ENCODE peak calls at places on chromosomes 16 and 17, in four cellular contexts. G, M, N and C are unnamed samples.

GRCh38 chr16:86490859-86491642 is 19.3 kb upstream of the FOXF1 start:
- DNase-seq in G (no peak), M (no peak), N (no peak), C (no peak)

GRCh38 chr16:85819245-85819644 is 19.8 kb downstream of the COX4I1 start:
- DNase-seq in G (peak; percentile 93), M (peak; percentile 70), N (peak; percentile 88), C (peak; percentile 85)

GRCh38 chr17:38844261-38844757 is 9.2 kb downstream of the RPL23 start:
- DNase-seq in G (no peak), M (no peak), N (no peak), C (no peak)

GRCh38 chr17:13465678-13466077 is 136.1 kb downstream of the HS3ST3A1 start:
- DNase-seq in G (no peak), M (no peak), N (no peak), C (no peak)

GRCh38 chr16:73063284-73063733 is 15.4 kb upstream of the ZFHX3 start:
- DNase-seq in G (no peak), M (no peak), N (no peak), C (no peak)

GRCh38 chr17:73722163-73722562 is 77.9 kb upstream of the SDK2 start:
- DNase-seq in G (peak; percentile 70), M (no peak), N (no peak), C (no peak)

GRCh38 chr17:65723356-65723928 is 162.0 kb upstream of the AXIN2 start:
- DNase-seq in G (no peak), M (no peak), N (no peak), C (no peak)

GRCh38 chr17:50187403-50187735 is 14.1 kb downstream of the COL1A1 start:
- DNase-seq in G (no peak), M (no peak), N (no peak), C (no peak)

GRCh38 chr16:71491032-71491431 is 1.9 kb upstream of the ZNF19 start:
- DNase-seq in G (no peak), M (no peak), N (no peak), C (no peak)

GRCh38 chr16:57150682-57151330 is 35.0 kb downstream of the PSME3IP1 start:
- DNase-seq in G (peak; percentile 41), M (no peak), N (no peak), C (no peak)

GRCh38 chr17:37485938-37486570 is 3.6 kb upstream of the DUSP14 start:
- DNase-seq in G (no peak), M (no peak), N (no peak), C (no peak)

GRCh38 chr17:63082273-63082861 is 116.3 kb downstream of the TANC2 start:
- DNase-seq in G (no peak), M (no peak), N (no peak), C (no peak)

GRCh38 chr16:19396555-19397011 is 21.1 kb upstream of the TMC5 start:
- DNase-seq in G (no peak), M (no peak), N (no peak), C (no peak)

GRCh38 chr17:21573961-21574610 is 118.2 kb upstream of the KCNJ18 start:
- DNase-seq in G (no peak), M (peak; percentile 71), N (no peak), C (no peak)

GRCh38 chr17:72063756-72064461 is 56.9 kb upstream of the SOX9 start:
- DNase-seq in G (no peak), M (no peak), N (no peak), C (no peak)

GRCh38 chr16:71769222-71769621 is 39.4 kb downstream of the AP1G1 start:
- DNase-seq in G (no peak), M (no peak), N (no peak), C (no peak)

GRCh38 chr16:72996291-72997062 is 51.5 kb downstream of the ZFHX3 start:
- DNase-seq in G (no peak), M (no peak), N (no peak), C (no peak)

GRCh38 chr16:31452631-31453106 is 6.6 kb upstream of the ARMC5 start:
- DNase-seq in G (no peak), M (no peak), N (no peak), C (no peak)

GRCh38 chr17:70581459-70581858 is 412.1 kb downstream of the KCNJ2 start:
- DNase-seq in G (no peak), M (no peak), N (no peak), C (no peak)

GRCh38 chr16:10965440-10966039 is 21.2 kb downstream of the CLEC16A start:
- DNase-seq in G (no peak), M (no peak), N (no peak), C (no peak)

GRCh38 chr17:45841883-45842525 is 2.7 kb upstream of the SPPL2C start:
- DNase-seq in G (peak; percentile 22), M (no peak), N (no peak), C (no peak)

GRCh38 chr17:74369221-74369620 is 1.9 kb downstream of the GPR142 start:
- DNase-seq in G (peak; percentile 87), M (peak; percentile 51), N (no peak), C (no peak)

GRCh38 chr16:63038563-63039131 is 1002.4 kb upstream of the CDH8 start:
- DNase-seq in G (no peak), M (no peak), N (no peak), C (no peak)

GRCh38 chr17:61203765-61204164 is 195.9 kb upstream of the TBX2 start:
- DNase-seq in G (no peak), M (no peak), N (no peak), C (no peak)

GRCh38 chr17:75364078-75364477 is 41.4 kb downstream of the GRB2 start:
- DNase-seq in G (no peak), M (no peak), N (no peak), C (no peak)

GRCh38 chr17:41523787-41524186 is 4.3 kb downstream of the KRT19 start:
- DNase-seq in G (no peak), M (no peak), N (no peak), C (no peak)

GRCh38 chr17:4616456-4616855 is 25.0 kb downstream of the ALOX15 start:
- DNase-seq in G (no peak), M (no peak), N (no peak), C (no peak)

GRCh38 chr16:50469121-50469743 is 79.0 kb upstream of the NKD1 start:
- DNase-seq in G (no peak), M (no peak), N (no peak), C (peak; percentile 18)

GRCh38 chr16:30882429-30883310 is 11.2 kb downstream of the BCL7C start:
- DNase-seq in G (no peak), M (no peak), N (no peak), C (no peak)

GRCh38 chr17:57861000-57861736 is 11.3 kb upstream of the MRPS23 start:
- DNase-seq in G (peak; percentile 91), M (peak; percentile 67), N (peak; percentile 78), C (peak; percentile 83)

GRCh38 chr16:26019885-26020284 is 328.1 kb downstream of the HS3ST4 start:
- DNase-seq in G (no peak), M (no peak), N (no peak), C (no peak)

GRCh38 chr17:834136-834535 is 52.0 kb downstream of the MRM3 start:
- DNase-seq in G (no peak), M (no peak), N (no peak), C (no peak)

GRCh38 chr16:3112058-3112880 is at the start of gene ZNF205:
- DNase-seq in G (peak; percentile 81), M (peak; percentile 85), N (peak; percentile 94), C (peak; percentile 86)

GRCh38 chr16:3148256-3149192 is 13.7 kb downstream of the ZNF213 start:
- DNase-seq in G (peak; percentile 66), M (no peak), N (no peak), C (no peak)

GRCh38 chr17:47253541-47254402 is at the start of gene ITGB3:
- DNase-seq in G (peak; percentile 93), M (peak; percentile 80), N (peak; percentile 78), C (peak; percentile 85)

GRCh38 chr16:79047337-79047736 is 553.2 kb downstream of the MAF start:
- DNase-seq in G (no peak), M (no peak), N (peak; percentile 12), C (no peak)

GRCh38 chr17:68763551-68763950 is 162.4 kb upstream of the FAM20A start:
- DNase-seq in G (no peak), M (no peak), N (no peak), C (no peak)

GRCh38 chr16:67185003-67185865 is 1.5 kb upstream of the MATCAP1 start:
- DNase-seq in G (peak; percentile 96), M (peak; percentile 93), N (peak; percentile 73), C (peak; percentile 95)

GRCh38 chr16:67184453-67185002 is 765 bp upstream of the MATCAP1 start:
- DNase-seq in G (no peak), M (no peak), N (no peak), C (no peak)

GRCh38 chr16:67182288-67182687 is 1.5 kb downstream of the MATCAP1 start:
- DNase-seq in G (no peak), M (no peak), N (no peak), C (no peak)

GRCh38 chr16:67183284-67183626 is 508 bp downstream of the MATCAP1 start:
- DNase-seq in G (no peak), M (no peak), N (no peak), C (no peak)

GRCh38 chr16:67183627-67184452 is at the start of gene MATCAP1:
- DNase-seq in G (peak; percentile 98), M (peak; percentile 96), N (peak; percentile 99), C (peak; percentile 98)
- TF ChIP-seq CTCF in G (peak; percentile 33), M (no peak), N (no peak), C (no peak)

GRCh38 chr16:81469710-81470481 is 25.3 kb downstream of the CMIP start:
- DNase-seq in G (peak; percentile 92), M (no peak), N (no peak), C (no peak)
- H3K4me1 ChIP-seq in G (peaks cover 35% of the 10 kb centered on the region), M (peaks cover 43% of the 10 kb centered on the region), N (peaks cover 87% of the 10 kb centered on the region), C (peaks cover 51% of the 10 kb centered on the region)

DNA sequence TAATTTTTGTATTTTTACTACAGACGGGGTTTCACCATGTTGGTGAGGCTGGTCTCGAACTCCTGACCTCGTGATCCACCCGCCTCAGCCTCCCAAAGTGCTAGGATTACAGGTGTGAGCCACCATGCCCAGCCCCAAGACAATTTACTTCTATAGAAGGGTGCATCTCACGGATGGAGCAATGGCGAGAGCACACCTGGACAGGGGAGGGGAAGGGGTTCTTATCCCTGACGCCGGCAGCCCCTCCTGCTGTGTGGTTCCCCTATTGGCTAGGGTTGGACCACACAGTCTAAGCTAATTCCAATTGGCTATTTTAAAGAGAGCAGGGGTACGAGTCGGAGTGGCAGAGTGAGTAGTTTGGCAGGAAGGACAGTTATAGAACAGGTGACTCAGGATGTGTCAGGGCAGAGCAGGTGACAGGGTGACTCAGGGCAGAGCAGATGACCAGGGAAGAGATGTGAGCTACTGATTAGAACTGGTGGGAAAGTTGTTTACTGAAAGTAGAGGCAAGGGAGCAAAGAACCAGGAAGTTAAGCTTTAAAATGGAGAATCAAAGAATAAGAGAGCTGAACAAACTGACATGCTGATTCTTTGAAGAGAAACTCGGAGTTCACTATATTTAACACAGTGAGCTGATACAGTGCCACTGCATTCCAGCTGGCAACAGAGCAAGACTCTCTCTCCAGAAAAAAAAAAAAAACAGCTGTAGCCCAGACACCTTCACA is 12.6 kb upstream of the UBE2I start:
- DNase-seq in G (no peak), M (no peak), N (peak; percentile 52), C (no peak)
- TF ChIP-seq POLR2A in G (no peak), M (no peak), N (no peak), C (no peak)

GRCh38 chr16:87496101-87496801 is 3.4 kb upstream of the ZCCHC14 start:
- DNase-seq in G (no peak), M (no peak), N (no peak), C (no peak)
- TF ChIP-seq CTCF in G (no peak), M (no peak), N (no peak), C (no peak)

GRCh38 chr17:17739388-17740066 is 58.3 kb downstream of the RAI1 start:
- DNase-seq in G (no peak), M (no peak), N (peak; percentile 88), C (no peak)
- H3K4me1 ChIP-seq in G (peaks cover 45% of the 10 kb centered on the region), M (peaks cover 68% of the 10 kb centered on the region), N (peaks cover 74% of the 10 kb centered on the region), C (peaks cover 70% of the 10 kb centered on the region)